ENCODE peak calls at places on chromosomes 6 and 20, in ten cellular contexts. Y is CD4-positive, CD25-positive, alpha-beta regulatory T cell; U is breast epithelium; S is H1; N is esophagus squamous epithelium; V is brain microvascular endothelial cell; M is stomach; G is uterus; E is RWPE1; C is H9. Q is an unnamed sample.

GRCh38 chr20:3808141-3808479 is 12.0 kb downstream of the CDC25B start:
- DNase-seq in Y (no peak), U (peak), S (no peak), N (no peak), V (no peak), M (peak), G (peak), E (peak), C (no peak), Q (no peak)

GRCh38 chr20:43292221-43292620 is 102.5 kb upstream of the PTPRT start:
- DNase-seq in Y (no peak), U (no peak), S (no peak), N (no peak), V (no peak), M (no peak), G (no peak), E (no peak), C (no peak), Q (no peak)

GRCh38 chr6:95693108-95693507 is 115.8 kb downstream of the MANEA start:
- DNase-seq in Y (no peak), U (no peak), S (no peak), N (no peak), V (no peak), M (no peak), G (no peak), E (peak), C (no peak), Q (no peak)

GRCh38 chr6:122014961-122015360 is 384.5 kb upstream of the HSF2 start:
- DNase-seq in Y (no peak), U (no peak), S (no peak), N (no peak), V (no peak), M (no peak), G (no peak), E (no peak), C (no peak), Q (no peak)

GRCh38 chr6:81876977-81877376 is 124.5 kb upstream of the TENT5A start:
- DNase-seq in Y (no peak), U (no peak), S (no peak), N (no peak), V (no peak), M (no peak), G (no peak), E (peak), C (no peak), Q (no peak)

GRCh38 chr6:85484941-85485340 is 35.1 kb downstream of the NT5E start:
- DNase-seq in Y (no peak), U (no peak), S (no peak), N (no peak), V (no peak), M (no peak), G (no peak), E (no peak), C (no peak), Q (no peak)

GRCh38 chr20:7285918-7286556 is 518.6 kb downstream of the BMP2 start:
- DNase-seq in Y (no peak), U (peak), S (peak), N (no peak), V (peak), M (peak), G (peak), E (peak), C (peak), Q (no peak)

GRCh38 chr20:16580596-16580995 is 7.3 kb upstream of the KIF16B start:
- DNase-seq in Y (no peak), U (no peak), S (no peak), N (no peak), V (no peak), M (no peak), G (no peak), E (no peak), C (no peak), Q (no peak)

GRCh38 chr20:50455656-50456451 is 54.3 kb upstream of the PTPN1 start:
- DNase-seq in Y (no peak), U (no peak), S (no peak), N (no peak), V (no peak), M (peak), G (no peak), E (no peak), C (no peak), Q (no peak)

DNA sequence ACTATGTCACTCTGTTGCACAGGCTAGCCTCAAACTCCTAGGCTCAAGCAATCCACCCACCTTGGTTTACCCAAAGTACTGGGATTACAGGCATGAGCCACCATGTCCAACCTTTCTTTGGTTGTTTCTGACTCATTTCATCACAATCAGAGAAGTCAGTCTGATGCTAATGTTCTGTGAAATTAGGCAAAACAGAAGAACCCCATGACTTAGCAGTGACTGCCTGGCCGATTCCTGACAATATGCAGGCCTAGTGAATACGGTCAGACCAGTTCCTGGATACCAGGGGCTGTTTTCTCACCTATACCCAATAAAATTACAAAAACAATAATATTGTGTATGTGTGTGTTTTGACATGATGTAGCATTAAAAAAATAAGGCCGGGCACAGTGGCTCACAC is 58.8 kb upstream of the BTN3A2 start:
- DNase-seq in Y (no peak), U (no peak), S (no peak), N (no peak), V (no peak), M (no peak), G (no peak), E (no peak), C (no peak), Q (no peak)
- H3K27ac ChIP-seq in Y (no peak), U (no peak), S (no peak), N (no peak), V (no peak), M (no peak), G (no peak), E (no peak), C (no peak), Q (no peak)

GRCh38 chr20:20755674-20756319 is 43.4 kb upstream of the RALGAPA2 start:
- DNase-seq in Y (no peak), U (no peak), S (no peak), N (no peak), V (no peak), M (no peak), G (no peak), E (no peak), C (no peak), Q (no peak)
- H3K27ac ChIP-seq in Y (no peak), U (no peak), S (no peak), N (no peak), V (no peak), M (no peak), G (no peak), E (no peak), C (no peak), Q (no peak)

GRCh38 chr20:45456632-45457031 is 12.9 kb upstream of the WFDC2 start:
- DNase-seq in Y (no peak), U (no peak), S (peak), N (no peak), V (no peak), M (peak), G (no peak), E (no peak), C (peak), Q (no peak)
- H3K27ac ChIP-seq in Y (no peak), U (no peak), S (no peak), N (no peak), V (no peak), M (no peak), G (no peak), E (no peak), C (no peak), Q (no peak)

GRCh38 chr20:32191422-32191821 is 16.1 kb downstream of the PLAGL2 start:
- DNase-seq in Y (no peak), U (no peak), S (no peak), N (no peak), V (no peak), M (no peak), G (no peak), E (no peak), C (no peak), Q (no peak)

GRCh38 chr20:32191873-32192272 is 15.7 kb downstream of the PLAGL2 start:
- DNase-seq in Y (no peak), U (no peak), S (no peak), N (no peak), V (no peak), M (no peak), G (no peak), E (no peak), C (no peak), Q (no peak)

GRCh38 chr20:32189123-32189410 is 18.5 kb downstream of the PLAGL2 start:
- DNase-seq in Y (no peak), U (no peak), S (no peak), N (no peak), V (no peak), M (no peak), G (no peak), E (no peak), C (no peak), Q (no peak)

GRCh38 chr20:32189691-32190607 is 17.6 kb downstream of the PLAGL2 start:
- DNase-seq in Y (peak), U (no peak), S (peak), N (no peak), V (no peak), M (peak), G (peak), E (no peak), C (peak), Q (peak)

GRCh38 chr20:32190608-32191415 is 16.7 kb downstream of the PLAGL2 start:
- DNase-seq in Y (no peak), U (no peak), S (peak), N (no peak), V (no peak), M (no peak), G (no peak), E (no peak), C (peak), Q (no peak)
- H3K27ac ChIP-seq in Y (peak), U (peak), S (peak), N (peak), V (no peak), M (peak), G (peak), E (peak), C (no peak), Q (peak)

DNA sequence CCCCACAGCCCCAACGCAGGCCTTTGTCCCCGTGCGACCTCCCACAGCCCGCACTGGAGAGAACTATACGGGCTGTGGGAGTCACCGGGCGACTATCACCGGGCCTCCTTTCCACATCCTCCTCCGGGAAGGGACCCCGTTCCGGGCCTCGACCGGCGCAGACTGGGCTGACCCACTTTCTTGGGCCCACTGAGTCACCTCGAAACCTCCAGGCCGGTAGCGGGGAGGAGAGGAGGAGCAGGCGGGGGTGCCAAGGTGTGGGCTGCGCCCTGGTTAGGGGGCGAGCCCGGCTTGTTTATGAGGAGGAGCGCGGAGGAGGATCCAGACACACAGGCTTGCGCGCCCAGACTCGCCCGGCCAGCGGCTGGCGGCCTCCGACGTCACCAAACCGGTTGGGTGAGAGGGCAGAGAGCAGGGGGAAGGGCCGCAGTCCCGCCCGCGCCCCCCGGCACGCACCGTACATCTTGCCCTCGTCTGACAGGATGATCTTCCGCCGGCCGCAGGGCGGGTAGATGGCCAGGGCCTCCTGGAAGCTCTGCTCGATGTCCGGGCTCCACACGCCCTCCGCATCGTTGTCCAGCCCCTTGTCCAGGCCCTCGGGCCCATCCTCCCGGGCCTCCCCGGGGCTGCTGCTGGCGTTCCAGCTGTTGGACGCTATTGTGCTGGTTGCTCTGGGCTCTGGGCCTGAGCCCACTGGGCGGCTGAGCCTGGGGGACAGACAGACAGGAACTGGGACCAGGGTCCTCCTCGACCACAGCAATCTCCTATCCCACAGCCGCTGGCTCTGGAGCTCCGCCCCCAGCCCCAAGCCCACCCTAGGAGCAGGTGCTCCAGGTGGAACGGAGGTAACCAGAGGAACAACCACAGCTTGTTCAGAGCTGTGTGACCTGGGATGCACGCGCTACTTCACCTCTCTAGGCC is 10.6 kb downstream of the TEAD3 start:
- DNase-seq in Y (no peak), U (peak), S (peak), N (no peak), V (no peak), M (peak), G (peak), E (peak), C (peak), Q (no peak)
- H3K27ac ChIP-seq in Y (no peak), U (peak), S (peak), N (peak), V (peak), M (peak), G (peak), E (peak), C (peak), Q (no peak)

DNA sequence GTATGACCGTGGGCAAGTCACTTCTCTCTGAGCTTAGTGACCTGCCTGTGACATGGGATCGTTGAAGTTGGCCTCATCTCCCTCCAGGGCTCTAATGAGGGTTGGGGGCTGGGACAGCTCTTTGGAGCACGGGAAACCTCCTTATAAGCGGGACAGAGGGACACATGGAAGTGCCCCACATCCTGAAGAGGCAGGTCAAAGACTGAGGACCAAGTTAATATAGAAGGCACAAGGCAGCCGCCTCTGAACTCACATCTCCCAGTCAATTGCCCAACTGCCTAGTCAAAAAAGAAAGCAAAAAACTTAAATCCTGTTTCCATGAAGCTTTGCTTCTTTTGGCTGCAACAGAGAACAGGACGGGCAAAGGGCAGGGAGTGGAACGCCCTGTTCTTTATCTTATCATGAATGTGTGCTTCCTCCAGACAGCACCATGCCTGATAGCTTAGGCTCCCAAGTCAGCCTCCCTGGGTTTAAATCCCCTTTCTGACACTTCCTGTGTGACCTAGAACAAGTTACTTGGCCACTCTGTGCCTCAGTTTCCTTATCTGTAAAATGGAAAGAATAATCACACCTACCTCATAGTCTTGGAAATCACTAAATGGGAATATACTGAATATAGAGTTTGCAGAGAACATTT is 27.1 kb downstream of the LBP start:
- DNase-seq in Y (no peak), U (no peak), S (no peak), N (no peak), V (no peak), M (no peak), G (no peak), E (no peak), C (no peak), Q (no peak)
- H3K27ac ChIP-seq in Y (no peak), U (no peak), S (no peak), N (no peak), V (no peak), M (no peak), G (peak), E (no peak), C (no peak), Q (no peak)

Q was measured in CD8-positive, alpha-beta T cell.